ENCODE peak calls at places on chromosomes 2 and 18, in six cellular contexts. One of them, this sample, is unnamed.
A peak's percentile ranks its signal among the peaks of the same experiment; 100 is the strongest.

GRCh38 chr18:71398530-71398929 is 1109.7 kb downstream of the SOCS6 start:
- DNase-seq in IMR-90: no peak
- DNase-seq in A549: peak; percentile 3
- DNase-seq in HepG2: peak; percentile 1
- DNase-seq in K562: no peak
- DNase-seq in GM12878: no peak
- DNase-seq in this sample: peak; percentile 7

GRCh38 chr2:168392031-168392430 is 64.0 kb upstream of the CERS6 start:
- DNase-seq in IMR-90: no peak
- DNase-seq in A549: no peak
- DNase-seq in HepG2: no peak
- DNase-seq in K562: no peak
- DNase-seq in GM12878: no peak
- DNase-seq in this sample: no peak

GRCh38 chr2:168354499-168354898 is 101.6 kb upstream of the CERS6 start:
- DNase-seq in IMR-90: no peak
- DNase-seq in A549: no peak
- DNase-seq in HepG2: no peak
- DNase-seq in K562: no peak
- DNase-seq in GM12878: no peak
- DNase-seq in this sample: no peak

GRCh38 chr2:26346454-26347053 is at the start of gene ADGRF3:
- DNase-seq in IMR-90: peak; percentile 19
- DNase-seq in A549: peak; percentile 57
- DNase-seq in HepG2: peak; percentile 63
- DNase-seq in K562: no peak
- DNase-seq in GM12878: peak; percentile 19
- DNase-seq in this sample: peak; percentile 37

GRCh38 chr2:234999740-235000425 is 48.1 kb downstream of the SH3BP4 start:
- DNase-seq in IMR-90: no peak
- DNase-seq in A549: no peak
- DNase-seq in HepG2: no peak
- DNase-seq in K562: no peak
- DNase-seq in GM12878: no peak
- DNase-seq in this sample: no peak

GRCh38 chr2:197378494-197378972 is 56.3 kb downstream of the SF3B1 start:
- DNase-seq in IMR-90: peak; percentile 44
- DNase-seq in A549: peak; percentile 52
- DNase-seq in HepG2: peak; percentile 54
- DNase-seq in K562: peak; percentile 53
- DNase-seq in GM12878: no peak
- DNase-seq in this sample: peak; percentile 66

GRCh38 chr2:28325567-28326468 is 66.8 kb upstream of the FOSL2 start:
- DNase-seq in IMR-90: no peak
- DNase-seq in A549: no peak
- DNase-seq in HepG2: no peak
- DNase-seq in K562: no peak
- DNase-seq in GM12878: peak; percentile 25
- DNase-seq in this sample: no peak

GRCh38 chr2:175015340-175015739 is 10.2 kb upstream of the CHN1 start:
- DNase-seq in IMR-90: no peak
- DNase-seq in A549: no peak
- DNase-seq in HepG2: no peak
- DNase-seq in K562: no peak
- DNase-seq in GM12878: no peak
- DNase-seq in this sample: no peak

GRCh38 chr2:46847185-46847710 is 68.4 kb downstream of the MCFD2 start:
- DNase-seq in IMR-90: peak; percentile 96
- DNase-seq in A549: peak; percentile 90
- DNase-seq in HepG2: peak; percentile 77
- DNase-seq in K562: no peak
- DNase-seq in GM12878: no peak
- DNase-seq in this sample: no peak

GRCh38 chr2:9315280-9315847 is 108.0 kb downstream of the ITGB1BP1 start:
- DNase-seq in IMR-90: no peak
- DNase-seq in A549: no peak
- DNase-seq in HepG2: no peak
- DNase-seq in K562: no peak
- DNase-seq in GM12878: no peak
- DNase-seq in this sample: no peak

GRCh38 chr18:46067431-46068007 is 4.5 kb downstream of the PSTPIP2 start:
- DNase-seq in IMR-90: peak; percentile 40
- DNase-seq in A549: peak; percentile 61
- DNase-seq in HepG2: peak; percentile 45
- DNase-seq in K562: no peak
- DNase-seq in GM12878: no peak
- DNase-seq in this sample: no peak

GRCh38 chr2:61733563-61733962 is 120.3 kb downstream of the FAM161A start:
- DNase-seq in IMR-90: peak; percentile 50
- DNase-seq in A549: no peak
- DNase-seq in HepG2: no peak
- DNase-seq in K562: no peak
- DNase-seq in GM12878: no peak
- DNase-seq in this sample: no peak

GRCh38 chr2:149572102-149572953 is 15.2 kb downstream of the MMADHC start:
- DNase-seq in IMR-90: no peak
- DNase-seq in A549: no peak
- DNase-seq in HepG2: no peak
- DNase-seq in K562: no peak
- DNase-seq in GM12878: no peak
- DNase-seq in this sample: no peak

GRCh38 chr2:219230201-219230540 is 565 bp downstream of the ANKZF1 start:
- DNase-seq in IMR-90: peak; percentile 55
- DNase-seq in A549: no peak
- DNase-seq in HepG2: peak; percentile 45
- DNase-seq in K562: peak; percentile 36
- DNase-seq in GM12878: no peak
- DNase-seq in this sample: peak; percentile 47

GRCh38 chr2:36698978-36699377 is 2.5 kb downstream of the VIT start:
- DNase-seq in IMR-90: no peak
- DNase-seq in A549: no peak
- DNase-seq in HepG2: no peak
- DNase-seq in K562: no peak
- DNase-seq in GM12878: no peak
- DNase-seq in this sample: no peak

GRCh38 chr2:98909381-98910211 is 26.4 kb downstream of the CRACDL start:
- DNase-seq in IMR-90: peak; percentile 85
- DNase-seq in A549: peak; percentile 24
- DNase-seq in HepG2: peak; percentile 82
- DNase-seq in K562: no peak
- DNase-seq in GM12878: no peak
- DNase-seq in this sample: peak; percentile 37

GRCh38 chr2:241270531-241270930 is 44.9 kb downstream of the HDLBP start:
- DNase-seq in IMR-90: no peak
- DNase-seq in A549: no peak
- DNase-seq in HepG2: no peak
- DNase-seq in K562: no peak
- DNase-seq in GM12878: no peak
- DNase-seq in this sample: no peak

GRCh38 chr2:62042944-62043343 is 137.5 kb downstream of the COMMD1 start:
- DNase-seq in IMR-90: peak; percentile 23
- DNase-seq in A549: no peak
- DNase-seq in HepG2: no peak
- DNase-seq in K562: no peak
- DNase-seq in GM12878: no peak
- DNase-seq in this sample: no peak

GRCh38 chr2:24435391-24436316 is 55.4 kb upstream of the NCOA1 start:
- DNase-seq in IMR-90: peak; percentile 65
- DNase-seq in A549: no peak
- DNase-seq in HepG2: no peak
- DNase-seq in K562: no peak
- DNase-seq in GM12878: no peak
- DNase-seq in this sample: no peak

GRCh38 chr18:44579745-44580144 is 100.9 kb upstream of the SETBP1 start:
- DNase-seq in IMR-90: no peak
- DNase-seq in A549: no peak
- DNase-seq in HepG2: no peak
- DNase-seq in K562: no peak
- DNase-seq in GM12878: no peak
- DNase-seq in this sample: no peak

GRCh38 chr2:85132392-85132791 is 800 bp upstream of the TCF7L1 start:
- DNase-seq in IMR-90: peak; percentile 39
- DNase-seq in A549: peak; percentile 20
- DNase-seq in HepG2: no peak
- DNase-seq in K562: no peak
- DNase-seq in GM12878: no peak
- DNase-seq in this sample: peak; percentile 30

GRCh38 chr18:5237083-5237722 is 40.1 kb upstream of the AKAIN1 start:
- DNase-seq in IMR-90: peak; percentile 34
- DNase-seq in A549: no peak
- DNase-seq in HepG2: peak; percentile 30
- DNase-seq in K562: no peak
- DNase-seq in GM12878: no peak
- DNase-seq in this sample: no peak

GRCh38 chr2:3159801-3160545 is 217.6 kb downstream of the EIPR1 start:
- DNase-seq in IMR-90: no peak
- DNase-seq in A549: no peak
- DNase-seq in HepG2: no peak
- DNase-seq in K562: no peak
- DNase-seq in GM12878: no peak
- DNase-seq in this sample: no peak

DNA sequence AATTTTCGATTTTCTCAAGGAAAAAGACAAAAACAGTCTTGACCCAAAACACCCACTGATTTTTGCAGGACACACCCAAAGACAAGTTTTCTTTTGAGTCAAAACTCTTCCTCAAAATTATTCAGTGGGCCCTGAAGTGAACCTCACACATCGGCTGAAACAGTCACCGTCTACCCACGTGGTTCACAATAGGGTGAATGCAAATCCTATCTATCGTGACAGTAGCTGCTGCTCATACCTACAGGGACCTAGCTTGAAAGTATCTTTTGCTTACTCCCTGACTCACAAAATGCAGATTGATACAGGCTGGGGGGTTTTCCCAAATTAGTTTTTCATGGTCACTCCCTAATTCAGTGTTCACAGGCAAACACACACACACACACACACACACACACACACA is 10.7 kb upstream of the CD226 start:
- DNase-seq in IMR-90: no peak
- DNase-seq in A549: no peak
- DNase-seq in HepG2: no peak
- DNase-seq in K562: no peak
- DNase-seq in GM12878: no peak
- DNase-seq in this sample: no peak
- TF ChIP-seq BHLHE40 in IMR-90: no peak
- TF ChIP-seq BHLHE40 in A549: no peak
- TF ChIP-seq BHLHE40 in HepG2: no peak
- TF ChIP-seq BHLHE40 in K562: no peak
- TF ChIP-seq BHLHE40 in GM12878: no peak
- TF ChIP-seq BHLHE40 in this sample: no peak

DNA sequence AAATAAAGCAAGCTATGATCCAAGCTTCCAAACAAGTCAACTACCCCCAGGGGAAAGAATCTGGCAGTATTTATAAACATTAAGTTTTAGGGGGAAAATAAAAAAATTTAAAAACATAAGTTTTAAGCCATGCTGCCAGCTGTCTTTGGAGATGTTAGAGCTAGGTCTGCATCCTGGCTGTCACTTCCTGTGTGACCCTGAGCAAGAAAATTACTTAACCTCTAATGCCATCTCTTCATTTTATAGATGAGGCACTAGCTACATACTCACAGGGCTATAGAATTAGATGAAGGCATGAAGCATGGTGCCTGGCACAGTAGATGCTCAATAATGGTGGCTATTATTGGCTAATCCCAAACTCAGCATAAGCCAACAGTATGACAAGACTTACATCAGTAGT is 28.1 kb downstream of the STARD7 start:
- DNase-seq in IMR-90: no peak
- DNase-seq in A549: no peak
- DNase-seq in HepG2: no peak
- DNase-seq in K562: no peak
- DNase-seq in GM12878: no peak
- DNase-seq in this sample: no peak
- TF ChIP-seq BHLHE40 in IMR-90: no peak
- TF ChIP-seq BHLHE40 in A549: no peak
- TF ChIP-seq BHLHE40 in HepG2: no peak
- TF ChIP-seq BHLHE40 in K562: no peak
- TF ChIP-seq BHLHE40 in GM12878: no peak
- TF ChIP-seq BHLHE40 in this sample: no peak

DNA sequence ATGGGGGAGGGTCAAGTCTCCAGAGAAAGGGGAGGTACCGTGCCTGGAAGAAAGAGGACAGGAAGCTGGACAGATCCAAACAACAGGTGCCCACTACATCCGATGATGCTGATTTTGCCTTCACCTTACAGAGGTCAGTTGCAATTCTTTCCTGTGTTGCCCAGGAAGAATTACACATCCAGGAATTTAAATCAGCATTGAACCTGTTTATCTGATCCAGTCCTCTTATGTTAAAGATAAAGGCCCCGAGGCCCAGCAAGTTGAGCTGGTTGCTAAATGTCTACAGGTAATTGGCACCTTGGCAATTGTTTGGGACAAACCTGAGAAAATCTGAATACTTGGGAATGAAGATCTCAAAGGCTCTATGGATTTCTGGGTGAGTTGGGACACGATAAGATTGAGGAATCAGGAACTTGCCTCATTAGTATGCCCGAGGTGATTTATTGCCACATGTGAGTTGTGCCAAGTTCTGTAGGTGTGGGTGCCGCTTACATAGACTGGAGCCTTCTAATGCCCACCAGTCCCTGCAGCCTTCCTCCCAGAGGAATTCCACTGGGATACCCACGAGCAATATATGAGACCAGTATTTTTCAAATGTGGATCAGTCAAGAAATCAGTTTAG is 6.9 kb upstream of the CNNM4 start:
- DNase-seq in IMR-90: no peak
- DNase-seq in A549: no peak
- DNase-seq in HepG2: no peak
- DNase-seq in K562: no peak
- DNase-seq in GM12878: no peak
- DNase-seq in this sample: no peak
- TF ChIP-seq BHLHE40 in IMR-90: no peak
- TF ChIP-seq BHLHE40 in A549: no peak
- TF ChIP-seq BHLHE40 in HepG2: no peak
- TF ChIP-seq BHLHE40 in K562: no peak
- TF ChIP-seq BHLHE40 in GM12878: no peak
- TF ChIP-seq BHLHE40 in this sample: no peak

DNA sequence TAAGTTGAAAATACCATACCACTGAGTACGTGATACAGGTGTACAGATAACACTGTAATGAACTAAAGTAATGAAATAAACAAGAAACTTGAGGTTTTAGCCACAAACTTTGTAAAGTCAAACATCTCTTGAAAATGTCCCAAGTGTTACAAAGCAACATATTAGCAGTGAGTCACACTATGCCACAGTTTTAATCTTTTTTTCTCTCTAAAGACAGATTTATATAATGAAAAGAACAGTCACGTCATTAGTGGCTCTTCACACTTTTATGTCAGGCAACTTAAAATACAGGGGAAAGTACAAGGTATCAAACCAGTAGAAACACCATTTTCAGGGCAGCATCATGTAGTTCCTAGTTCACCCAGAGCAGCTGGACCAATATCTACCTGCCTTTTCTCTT is 42.1 kb downstream of the RAPH1 start:
- DNase-seq in IMR-90: peak; percentile 32
- DNase-seq in A549: no peak
- DNase-seq in HepG2: no peak
- DNase-seq in K562: no peak
- DNase-seq in GM12878: no peak
- DNase-seq in this sample: no peak
- TF ChIP-seq BHLHE40 in IMR-90: no peak
- TF ChIP-seq BHLHE40 in A549: no peak
- TF ChIP-seq BHLHE40 in HepG2: no peak
- TF ChIP-seq BHLHE40 in K562: no peak
- TF ChIP-seq BHLHE40 in GM12878: no peak
- TF ChIP-seq BHLHE40 in this sample: no peak

This sample was measured in HEK293T.